ENCODE peak calls at places on chromosomes 16 and 17, in four cellular contexts. One of them, this sample, is unnamed.

GRCh38 chr16:55000595-55000994 is 69.9 kb downstream of the IRX5 start:
- DNase-seq in fibroblast of the aortic adventitia: peak
- DNase-seq in retina: no peak
- DNase-seq in lower lobe of right lung: no peak
- DNase-seq in this sample: no peak

GRCh38 chr16:28538733-28539596 is at the start of gene NUPR1:
- DNase-seq in fibroblast of the aortic adventitia: peak
- DNase-seq in retina: no peak
- DNase-seq in lower lobe of right lung: peak
- DNase-seq in this sample: no peak

GRCh38 chr16:69932228-69932627 is 18.9 kb upstream of the CLEC18A start:
- DNase-seq in fibroblast of the aortic adventitia: no peak
- DNase-seq in retina: no peak
- DNase-seq in lower lobe of right lung: peak
- DNase-seq in this sample: no peak

GRCh38 chr16:13839577-13839976 is 80.4 kb upstream of the ERCC4 start:
- DNase-seq in fibroblast of the aortic adventitia: no peak
- DNase-seq in retina: no peak
- DNase-seq in lower lobe of right lung: no peak
- DNase-seq in this sample: no peak

GRCh38 chr17:69761767-69762321 is 313.2 kb upstream of the KCNJ16 start:
- DNase-seq in fibroblast of the aortic adventitia: peak
- DNase-seq in retina: no peak
- DNase-seq in lower lobe of right lung: no peak
- DNase-seq in this sample: no peak

GRCh38 chr16:23979426-23979825 is 143.6 kb downstream of the PRKCB start:
- DNase-seq in fibroblast of the aortic adventitia: no peak
- DNase-seq in retina: no peak
- DNase-seq in lower lobe of right lung: no peak
- DNase-seq in this sample: no peak

GRCh38 chr16:89193576-89194293 is 6.6 kb downstream of the SLC22A31 start:
- DNase-seq in fibroblast of the aortic adventitia: no peak
- DNase-seq in retina: peak
- DNase-seq in lower lobe of right lung: peak
- DNase-seq in this sample: no peak

GRCh38 chr17:79627184-79627765 is 16.4 kb upstream of the RBFOX3 start:
- DNase-seq in fibroblast of the aortic adventitia: no peak
- DNase-seq in retina: peak
- DNase-seq in lower lobe of right lung: peak
- DNase-seq in this sample: no peak

GRCh38 chr17:52237151-52237550 is 78.6 kb upstream of the CA10 start:
- DNase-seq in fibroblast of the aortic adventitia: no peak
- DNase-seq in retina: no peak
- DNase-seq in lower lobe of right lung: no peak
- DNase-seq in this sample: no peak

GRCh38 chr17:57830880-57831279 is 19.0 kb downstream of the MRPS23 start:
- DNase-seq in fibroblast of the aortic adventitia: no peak
- DNase-seq in retina: no peak
- DNase-seq in lower lobe of right lung: no peak
- DNase-seq in this sample: no peak

GRCh38 chr17:46190763-46191162 is 2.5 kb downstream of the KANSL1 start:
- DNase-seq in fibroblast of the aortic adventitia: peak
- DNase-seq in retina: no peak
- DNase-seq in lower lobe of right lung: no peak
- DNase-seq in this sample: no peak

GRCh38 chr17:67629963-67630320 is 87.8 kb upstream of the NOL11 start:
- DNase-seq in fibroblast of the aortic adventitia: peak
- DNase-seq in retina: no peak
- DNase-seq in lower lobe of right lung: no peak
- DNase-seq in this sample: no peak

GRCh38 chr16:8712589-8713361 is 38.4 kb downstream of the ABAT start:
- DNase-seq in fibroblast of the aortic adventitia: no peak
- DNase-seq in retina: peak
- DNase-seq in lower lobe of right lung: no peak
- DNase-seq in this sample: no peak

GRCh38 chr16:69123894-69124293 is 8.5 kb downstream of the CHTF8 start:
- DNase-seq in fibroblast of the aortic adventitia: peak
- DNase-seq in retina: peak
- DNase-seq in lower lobe of right lung: no peak
- DNase-seq in this sample: no peak

GRCh38 chr17:2849327-2849670 is 53.1 kb downstream of the RAP1GAP2 start:
- DNase-seq in fibroblast of the aortic adventitia: no peak
- DNase-seq in retina: peak
- DNase-seq in lower lobe of right lung: no peak
- DNase-seq in this sample: no peak

GRCh38 chr17:64580384-64581307 is 73.9 kb downstream of the CEP95 start:
- DNase-seq in fibroblast of the aortic adventitia: peak
- DNase-seq in retina: no peak
- DNase-seq in lower lobe of right lung: no peak
- DNase-seq in this sample: no peak

GRCh38 chr16:54462766-54463165 is 176.2 kb upstream of the IRX3 start:
- DNase-seq in fibroblast of the aortic adventitia: peak
- DNase-seq in retina: no peak
- DNase-seq in lower lobe of right lung: no peak
- DNase-seq in this sample: no peak

GRCh38 chr17:15290605-15291004 is 25.5 kb upstream of the PMP22 start:
- DNase-seq in fibroblast of the aortic adventitia: peak
- DNase-seq in retina: no peak
- DNase-seq in lower lobe of right lung: no peak
- DNase-seq in this sample: no peak

GRCh38 chr16:3112058-3112880 is at the start of gene ZNF205:
- DNase-seq in fibroblast of the aortic adventitia: peak
- DNase-seq in retina: peak
- DNase-seq in lower lobe of right lung: peak
- DNase-seq in this sample: no peak

GRCh38 chr17:6297960-6298359 is 137.0 kb downstream of the AIPL1 start:
- DNase-seq in fibroblast of the aortic adventitia: no peak
- DNase-seq in retina: no peak
- DNase-seq in lower lobe of right lung: no peak
- DNase-seq in this sample: no peak

GRCh38 chr16:86403056-86403455 is 107.3 kb upstream of the FOXF1 start:
- DNase-seq in fibroblast of the aortic adventitia: no peak
- DNase-seq in retina: no peak
- DNase-seq in lower lobe of right lung: peak
- DNase-seq in this sample: no peak

GRCh38 chr17:10622610-10623485 is 34.3 kb downstream of the MYH3 start:
- DNase-seq in fibroblast of the aortic adventitia: no peak
- DNase-seq in retina: no peak
- DNase-seq in lower lobe of right lung: no peak
- DNase-seq in this sample: no peak

GRCh38 chr16:554297-554621 is 5.9 kb upstream of the PRR35 start:
- DNase-seq in fibroblast of the aortic adventitia: no peak
- DNase-seq in retina: no peak
- DNase-seq in lower lobe of right lung: no peak
- DNase-seq in this sample: no peak

GRCh38 chr16:16010194-16010593 is 60.8 kb downstream of the ABCC1 start:
- DNase-seq in fibroblast of the aortic adventitia: no peak
- DNase-seq in retina: no peak
- DNase-seq in lower lobe of right lung: no peak
- DNase-seq in this sample: no peak

GRCh38 chr16:11535494-11535893 is 51.2 kb downstream of the LITAF start:
- DNase-seq in fibroblast of the aortic adventitia: no peak
- DNase-seq in retina: no peak
- DNase-seq in lower lobe of right lung: no peak
- DNase-seq in this sample: no peak

GRCh38 chr17:81665205-81666091 is 957 bp downstream of the OXLD1 start:
- DNase-seq in fibroblast of the aortic adventitia: peak
- DNase-seq in retina: no peak
- DNase-seq in lower lobe of right lung: peak
- DNase-seq in this sample: no peak

GRCh38 chr17:39813631-39814030 is 50.5 kb downstream of the IKZF3 start:
- DNase-seq in fibroblast of the aortic adventitia: no peak
- DNase-seq in retina: no peak
- DNase-seq in lower lobe of right lung: no peak
- DNase-seq in this sample: peak

GRCh38 chr16:57140866-57141668 is 44.8 kb downstream of the PSME3IP1 start:
- DNase-seq in fibroblast of the aortic adventitia: no peak
- DNase-seq in retina: no peak
- DNase-seq in lower lobe of right lung: no peak
- DNase-seq in this sample: no peak

GRCh38 chr17:30982855-30983254 is 12.0 kb downstream of the RNF135 start:
- DNase-seq in fibroblast of the aortic adventitia: no peak
- DNase-seq in retina: no peak
- DNase-seq in lower lobe of right lung: no peak
- DNase-seq in this sample: no peak

GRCh38 chr16:87465306-87465705 is 27.5 kb downstream of the ZCCHC14 start:
- DNase-seq in fibroblast of the aortic adventitia: peak
- DNase-seq in retina: no peak
- DNase-seq in lower lobe of right lung: peak
- DNase-seq in this sample: no peak

GRCh38 chr16:2468142-2468724 is 2.9 kb upstream of the NTN3 start:
- DNase-seq in fibroblast of the aortic adventitia: no peak
- DNase-seq in retina: peak
- DNase-seq in lower lobe of right lung: no peak
- DNase-seq in this sample: no peak

GRCh38 chr17:40026816-40027613 is 11.8 kb downstream of the CSF3 start:
- DNase-seq in fibroblast of the aortic adventitia: peak
- DNase-seq in retina: peak
- DNase-seq in lower lobe of right lung: peak
- DNase-seq in this sample: no peak

GRCh38 chr16:67030221-67030962 is 1.4 kb downstream of the CBFB start:
- DNase-seq in fibroblast of the aortic adventitia: no peak
- DNase-seq in retina: no peak
- DNase-seq in lower lobe of right lung: no peak
- DNase-seq in this sample: no peak

GRCh38 chr17:4140125-4140524 is 2.7 kb downstream of the ZZEF1 start:
- DNase-seq in fibroblast of the aortic adventitia: no peak
- DNase-seq in retina: no peak
- DNase-seq in lower lobe of right lung: no peak
- DNase-seq in this sample: no peak

GRCh38 chr16:64933890-64934289 is 188.0 kb downstream of the CDH11 start:
- DNase-seq in fibroblast of the aortic adventitia: no peak
- DNase-seq in retina: peak
- DNase-seq in lower lobe of right lung: no peak
- DNase-seq in this sample: no peak

GRCh38 chr17:2030779-2031163 is 818 bp downstream of the DPH1 start:
- DNase-seq in fibroblast of the aortic adventitia: peak
- DNase-seq in retina: no peak
- DNase-seq in lower lobe of right lung: no peak
- DNase-seq in this sample: no peak